ENCODE peak calls at places on chromosomes 12 and 14, in eight cellular contexts. U is GM23248, P is spleen, J is psoas muscle, K is PC-9, S is GM23338, W is left ventricle myocardium inferior, O is tibial artery. B is an unnamed sample.
A peak's percentile ranks its signal among the peaks of the same experiment; 100 is the strongest.

GRCh38 chr12:131140069-131140435 is 186.3 kb downstream of the ADGRD1 start:
- DNase-seq in S (no peak), W (no peak), U (no peak), P (no peak), J (no peak), K (no peak), O (no peak), B (no peak)

GRCh38 chr12:12562016-12562483 is 613 bp downstream of the DUSP16 start:
- DNase-seq in U (peak; percentile 69), W (peak; percentile 39), K (peak; percentile 40), S (peak; percentile 62), O (no peak), J (no peak), P (peak; percentile 87), B (peak; percentile 37)

GRCh38 chr14:61609885-61610284 is 85.4 kb upstream of the HIF1A start:
- DNase-seq in P (no peak), K (no peak), O (no peak), S (peak; percentile 58), J (no peak), W (no peak), U (peak; percentile 41), B (no peak)

GRCh38 chr12:108576660-108577234 is 14.4 kb downstream of the ISCU start:
- DNase-seq in S (no peak), O (no peak), U (no peak), J (no peak), W (no peak), K (no peak), P (no peak), B (no peak)

GRCh38 chr12:68011882-68012207 is 22.6 kb downstream of the IFNG-AS1 start:
- DNase-seq in S (peak; percentile 14), P (no peak), W (no peak), K (no peak), O (no peak), J (no peak), U (peak; percentile 50), B (no peak)

GRCh38 chr12:108757842-108758241 is 26.5 kb upstream of the CORO1C start:
- DNase-seq in W (no peak), S (no peak), K (no peak), J (no peak), O (no peak), P (no peak), U (no peak), B (no peak)

GRCh38 chr14:51730094-51730493 is 78.4 kb downstream of the FRMD6 start:
- DNase-seq in U (peak; percentile 16), O (no peak), P (no peak), J (no peak), S (no peak), W (no peak), K (no peak), B (no peak)

GRCh38 chr12:43444940-43445564 is 107.0 kb downstream of the ADAMTS20 start:
- DNase-seq in U (peak; percentile 60), W (no peak), K (no peak), P (no peak), O (peak; percentile 28), J (no peak), S (peak; percentile 79), B (peak; percentile 67)

GRCh38 chr14:36346052-36346451 is 25.6 kb upstream of the MBIP start:
- DNase-seq in S (no peak), W (no peak), K (no peak), P (no peak), U (no peak), O (no peak), J (no peak), B (no peak)

GRCh38 chr12:11622774-11623375 is 26.6 kb upstream of the ETV6 start:
- DNase-seq in U (no peak), K (peak; percentile 36), W (no peak), S (peak; percentile 40), J (no peak), O (no peak), P (no peak), B (no peak)

GRCh38 chr12:15910864-15911696 is at the start of gene DERA:
- DNase-seq in W (peak; percentile 85), S (peak; percentile 82), O (peak; percentile 76), K (peak; percentile 64), U (peak; percentile 88), P (peak; percentile 95), J (peak; percentile 82), B (peak; percentile 82)

GRCh38 chr14:20498622-20499021 is 6.7 kb upstream of the RNASE10 start:
- DNase-seq in J (no peak), O (no peak), P (no peak), W (no peak), K (no peak), S (no peak), U (no peak), B (no peak)

GRCh38 chr12:19036673-19037357 is 92.7 kb upstream of the PLEKHA5 start:
- DNase-seq in K (no peak), P (no peak), U (peak; percentile 9), W (no peak), O (no peak), S (no peak), J (no peak), B (no peak)

GRCh38 chr12:94299846-94300245 is 151.5 kb downstream of the PLXNC1 start:
- DNase-seq in J (no peak), U (no peak), S (no peak), P (no peak), O (no peak), K (no peak), W (no peak), B (no peak)

GRCh38 chr12:28202374-28203130 is 12.3 kb downstream of the CCDC91 start:
- DNase-seq in J (no peak), P (no peak), U (no peak), K (no peak), O (no peak), W (no peak), S (no peak), B (no peak)

GRCh38 chr14:25042362-25043299 is 7.3 kb downstream of the STXBP6 start:
- DNase-seq in K (no peak), J (no peak), W (no peak), O (no peak), S (peak; percentile 80), U (peak; percentile 72), P (no peak), B (peak; percentile 43)

GRCh38 chr12:104669851-104670337 is 213.1 kb downstream of the CHST11 start:
- DNase-seq in W (peak; percentile 59), K (no peak), P (peak; percentile 86), O (peak; percentile 40), S (no peak), U (no peak), J (peak; percentile 28), B (peak; percentile 68)

GRCh38 chr14:24167527-24168114 is 4.3 kb upstream of the REC8 start:
- DNase-seq in O (no peak), W (no peak), S (no peak), K (no peak), J (no peak), U (no peak), P (peak; percentile 27), B (no peak)

GRCh38 chr14:23675337-23675736 is 39.2 kb downstream of the DHRS2 start:
- DNase-seq in J (no peak), K (no peak), U (no peak), O (no peak), S (no peak), P (no peak), W (no peak), B (no peak)

GRCh38 chr14:92400579-92401444 is 77.8 kb downstream of the SLC24A4 start:
- DNase-seq in U (no peak), S (no peak), J (no peak), P (no peak), O (no peak), K (no peak), W (no peak), B (no peak)
- H3K4me3 ChIP-seq in U (no peak overlapping the region), S (no peak overlapping the region), J (no peak overlapping the region), P (no peak overlapping the region), O (no peak overlapping the region), K (no peak overlapping the region), W (no peak overlapping the region), B (no peak overlapping the region)

GRCh38 chr12:55925870-55926737 is 1.6 kb downstream of the PYM1 start:
- DNase-seq in W (no peak), U (peak; percentile 41), O (no peak), P (no peak), K (no peak), J (no peak), S (no peak), B (no peak)

GRCh38 chr12:55926738-55927587 is 731 bp downstream of the PYM1 start:
- DNase-seq in W (peak; percentile 87), J (peak; percentile 87), K (peak; percentile 82), O (peak; percentile 87), P (peak; percentile 98), S (peak; percentile 96), U (peak; percentile 91), B (peak; percentile 88)

GRCh38 chr12:55927588-55928502 is at the start of gene PYM1:
- DNase-seq in W (peak; percentile 80), O (peak; percentile 84), S (peak; percentile 94), P (peak; percentile 95), K (peak; percentile 90), J (peak; percentile 79), U (peak; percentile 82), B (peak; percentile 85)

GRCh38 chr12:55925371-55925770 is 2.3 kb downstream of the PYM1 start:
- DNase-seq in O (no peak), W (no peak), J (no peak), P (no peak), K (no peak), S (no peak), U (peak; percentile 18), B (no peak)

GRCh38 chr12:55922126-55922525 is 5.6 kb downstream of the PYM1 start:
- DNase-seq in U (peak; percentile 20), S (no peak), W (no peak), O (no peak), P (no peak), J (no peak), K (no peak), B (no peak)
- H3K27ac ChIP-seq in U (no peak overlapping the region), S (no peak overlapping the region), W (no peak overlapping the region), O (no peak overlapping the region), P (no peak overlapping the region), J (no peak overlapping the region), K (no peak overlapping the region), B (no peak overlapping the region)

DNA sequence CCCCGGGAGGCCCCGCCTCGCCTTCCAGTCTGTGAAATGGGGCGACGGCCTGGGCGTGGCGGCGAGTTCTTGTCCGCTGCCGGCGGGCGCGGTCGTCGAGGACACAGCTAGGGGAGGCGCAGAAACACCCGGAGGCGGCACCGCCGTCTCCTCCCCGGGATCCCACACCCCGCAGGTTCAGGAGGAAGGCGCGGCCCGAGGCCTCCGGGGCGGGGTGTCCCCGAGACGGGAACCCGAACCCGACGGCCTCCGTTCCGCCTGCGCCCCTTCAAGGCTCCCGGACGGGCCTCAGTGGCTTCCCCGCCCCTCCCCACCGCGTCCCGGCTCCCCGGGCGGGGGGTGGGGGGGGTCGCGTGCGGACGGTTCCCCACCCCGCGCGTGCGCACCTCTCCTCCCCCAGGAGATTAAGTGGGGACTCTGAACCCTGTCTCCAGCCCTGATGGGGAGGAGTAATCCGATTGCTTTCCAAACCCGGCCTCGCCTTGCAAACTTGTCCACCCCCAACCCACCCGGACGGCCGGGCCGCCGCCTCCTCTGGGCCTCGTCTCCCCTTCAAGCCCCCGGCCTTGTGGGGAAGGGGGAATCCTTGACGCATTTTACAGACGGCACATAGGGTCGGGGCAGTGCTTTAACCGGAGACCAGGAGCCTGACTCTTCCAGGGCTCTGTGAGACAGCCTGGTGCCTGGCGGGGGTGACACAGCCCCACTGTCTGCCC is 35.3 kb upstream of the ANKRD9 start:
- DNase-seq in U (peak; percentile 16), J (no peak), K (peak; percentile 51), O (no peak), S (peak; percentile 59), W (no peak), P (no peak), B (no peak)
- H3K4me3 ChIP-seq in U (no peak overlapping the region), J (peak overlapping the region; percentile 18), K (peak overlapping the region; percentile 42), O (no peak overlapping the region), S (peak overlapping the region; percentile 61), W (peak overlapping the region; percentile 18), P (peak overlapping the region; percentile 20), B (no peak overlapping the region)

GRCh38 chr14:94926176-94926575 is 156.3 kb upstream of the GSC start:
- DNase-seq in J (no peak), S (no peak), O (no peak), P (peak; percentile 41), K (no peak), W (no peak), U (no peak), B (no peak)
- H3K27ac ChIP-seq in J (no peak overlapping the region), S (no peak overlapping the region), O (no peak overlapping the region), P (no peak overlapping the region), K (no peak overlapping the region), W (no peak overlapping the region), U (no peak overlapping the region), B (no peak overlapping the region)

B was measured in adrenal gland.